ENCODE peak calls at places on chromosome 22, in six cellular contexts. H is IMR-90, A is osteocyte, J is NCI-H446 treated with DMSO at 0.1 percent for 48 hours, W is NCI-H226, Z is NCI-H1436 treated with DMSO at 0.1 percent for 48 hours. N is an unnamed sample.

GRCh38 chr22:32080904-32081303 is 37.8 kb downstream of the SLC5A1 start:
- DNase-seq in Z (peak), H (peak), J (peak), A (no peak), W (no peak), N (peak)

GRCh38 chr22:31343235-31344191 is 2.6 kb downstream of the PATZ1 start:
- DNase-seq in Z (no peak), J (no peak), W (no peak), A (no peak), H (peak), N (no peak)

GRCh38 chr22:37088108-37088605 is 21.4 kb downstream of the TMPRSS6 start:
- DNase-seq in H (peak), J (no peak), Z (no peak), W (no peak), A (no peak), N (no peak)

GRCh38 chr22:46352691-46353386 is 17.3 kb downstream of the TRMU start:
- DNase-seq in A (no peak), H (peak), J (no peak), W (peak), Z (peak), N (no peak)

GRCh38 chr22:35568751-35569725 is 28.4 kb downstream of the RASD2 start:
- DNase-seq in W (peak), A (no peak), J (no peak), H (peak), Z (no peak), N (no peak)

GRCh38 chr22:47801541-47802245 is 1039.2 kb downstream of the TBC1D22A start:
- DNase-seq in Z (no peak), W (no peak), J (no peak), A (peak), H (no peak), N (no peak)

GRCh38 chr22:50325444-50326224 is 1.2 kb downstream of the DENND6B start:
- DNase-seq in W (no peak), A (no peak), J (no peak), Z (no peak), H (no peak), N (no peak)

GRCh38 chr22:35752833-35753189 is 35.1 kb downstream of the APOL5 start:
- DNase-seq in A (no peak), J (no peak), Z (no peak), H (no peak), W (no peak), N (no peak)

GRCh38 chr22:42949159-42949558 is 65.8 kb downstream of the PACSIN2 start:
- DNase-seq in J (no peak), A (no peak), Z (no peak), W (peak), H (peak), N (no peak)

GRCh38 chr22:46038516-46039430 is 61.8 kb upstream of the WNT7B start:
- DNase-seq in J (no peak), Z (no peak), A (no peak), W (no peak), H (no peak), N (no peak)

GRCh38 chr22:35482974-35483373 is 57.7 kb upstream of the RASD2 start:
- DNase-seq in H (no peak), Z (no peak), J (no peak), W (no peak), A (no peak), N (no peak)

GRCh38 chr22:23626286-23626975 is 5.7 kb downstream of the DRICH1 start:
- DNase-seq in A (no peak), W (no peak), H (no peak), J (no peak), Z (no peak), N (no peak)